ENCODE peak calls at places on chromosomes 4 and X, in ten cellular contexts. T is fibroblast of the aortic adventitia, J is hepatocyte, O is omental fat pad, Q is AG09319, W is mucosa of descending colon, I is IMR-90, B is K562, K is testis, M is MCF 10A. D is an unnamed sample.

GRCh38 chr4:41281038-41281634 is 24.4 kb downstream of the UCHL1 start:
- DNase-seq in I (peak; percentile 77), O (no peak), Q (no peak), B (peak; percentile 74), W (no peak), J (peak; percentile 84), K (peak; percentile 64), T (peak; percentile 85), M (peak; percentile 91), D (peak; percentile 77)

GRCh38 chr4:33381806-33382205 is 2661.6 kb downstream of the PCDH7 start:
- DNase-seq in O (no peak), M (peak; percentile 73), T (no peak), W (no peak), Q (no peak), K (no peak), J (peak; percentile 20), I (no peak), B (no peak), D (no peak)

GRCh38 chr4:165873298-165874071 is 448 bp downstream of the TLL1 start:
- DNase-seq in I (no peak), K (peak; percentile 47), O (no peak), M (peak; percentile 45), Q (no peak), T (peak; percentile 12), B (no peak), W (no peak), J (peak; percentile 55), D (peak; percentile 31)

GRCh38 chr4:179165339-179165738 is 1723.1 kb upstream of the AGA start:
- DNase-seq in O (no peak), Q (no peak), B (no peak), M (no peak), T (no peak), I (no peak), J (no peak), K (no peak), W (no peak), D (no peak)

GRCh38 chrX:9770319-9770718 is 4.7 kb upstream of the GPR143 start:
- DNase-seq in I (peak; percentile 8), Q (no peak), W (no peak), M (peak; percentile 13), B (no peak), J (no peak), O (no peak), T (no peak), K (no peak), D (no peak)

GRCh38 chr4:80307183-80307735 is 28.3 kb upstream of the CFAP299 start:
- DNase-seq in K (no peak), T (peak; percentile 64), J (peak; percentile 13), B (no peak), Q (no peak), O (no peak), I (peak; percentile 41), M (no peak), W (no peak), D (no peak)

GRCh38 chrX:153925739-153926593 is at the start of gene ARHGAP4:
- DNase-seq in M (no peak), O (no peak), T (no peak), I (no peak), W (peak; percentile 75), Q (no peak), J (no peak), B (peak; percentile 76), K (no peak), D (peak; percentile 68)

GRCh38 chr4:84931961-84932360 is 34.5 kb downstream of the WDFY3 start:
- DNase-seq in B (no peak), J (no peak), Q (no peak), W (no peak), K (no peak), I (no peak), T (no peak), M (no peak), O (no peak), D (no peak)

DNA sequence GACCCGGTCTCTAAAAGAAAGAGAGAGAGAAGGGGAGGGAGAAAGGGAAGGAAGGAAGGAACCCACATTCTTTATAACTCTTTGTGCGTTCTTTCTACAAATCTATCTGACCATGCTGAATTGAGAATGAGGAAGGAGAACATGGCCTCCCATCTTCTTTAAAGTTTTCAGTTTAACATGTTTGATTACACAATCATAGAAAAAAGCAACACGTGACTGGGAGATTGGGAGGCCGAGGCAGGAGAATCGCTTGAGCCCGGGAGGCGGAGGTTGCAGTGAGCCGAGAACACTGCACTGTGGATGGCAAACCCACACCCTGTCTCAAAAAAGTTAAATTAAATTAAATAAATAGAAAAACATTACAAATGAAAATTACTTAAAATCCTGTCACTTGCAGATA is 254.5 kb downstream of the RAPGEF2 start:
- DNase-seq in I (no peak), K (no peak), W (no peak), M (no peak), T (no peak), J (no peak), Q (no peak), O (no peak), B (no peak), D (no peak)
- TF ChIP-seq CTCF in I (no peak), K (no peak), W (no peak), M (no peak), T (no peak), J (no peak), Q (no peak), O (no peak), B (no peak), D (no peak)

GRCh38 chr4:164753873-164754488 is at the start of gene SMIM31:
- DNase-seq in J (no peak), I (no peak), M (no peak), W (no peak), B (no peak), K (no peak), O (no peak), T (no peak), Q (no peak), D (no peak)

GRCh38 chr4:164748375-164748774 is 5.6 kb upstream of the SMIM31 start:
- DNase-seq in O (no peak), W (no peak), K (no peak), I (peak; percentile 19), J (peak; percentile 40), M (peak; percentile 39), T (peak; percentile 50), Q (no peak), B (peak; percentile 24), D (peak; percentile 59)
- TF ChIP-seq CTCF in O (no peak), W (no peak), K (no peak), I (peak; percentile 45), J (peak; percentile 61), M (peak; percentile 41), T (peak; percentile 37), Q (peak; percentile 27), B (no peak), D (no peak)

GRCh38 chrX:110180928-110181310 is 137.0 kb downstream of the AMMECR1 start:
- DNase-seq in Q (no peak), W (no peak), O (no peak), T (peak; percentile 58), B (no peak), K (no peak), I (peak; percentile 36), J (no peak), M (peak; percentile 40), D (peak; percentile 15)

GRCh38 chrX:110182865-110183264 is 135.0 kb downstream of the AMMECR1 start:
- DNase-seq in B (peak; percentile 60), I (no peak), Q (no peak), T (no peak), W (no peak), M (no peak), O (no peak), K (no peak), J (no peak), D (no peak)

GRCh38 chrX:110180176-110180927 is 137.5 kb downstream of the AMMECR1 start:
- DNase-seq in J (peak; percentile 37), Q (no peak), T (peak; percentile 81), O (no peak), K (peak; percentile 34), M (peak; percentile 75), W (no peak), B (no peak), I (peak; percentile 84), D (no peak)

GRCh38 chrX:110182362-110182761 is 135.5 kb downstream of the AMMECR1 start:
- DNase-seq in I (peak; percentile 43), K (no peak), W (no peak), B (no peak), O (no peak), T (peak; percentile 49), Q (no peak), J (no peak), M (peak; percentile 28), D (no peak)

DNA sequence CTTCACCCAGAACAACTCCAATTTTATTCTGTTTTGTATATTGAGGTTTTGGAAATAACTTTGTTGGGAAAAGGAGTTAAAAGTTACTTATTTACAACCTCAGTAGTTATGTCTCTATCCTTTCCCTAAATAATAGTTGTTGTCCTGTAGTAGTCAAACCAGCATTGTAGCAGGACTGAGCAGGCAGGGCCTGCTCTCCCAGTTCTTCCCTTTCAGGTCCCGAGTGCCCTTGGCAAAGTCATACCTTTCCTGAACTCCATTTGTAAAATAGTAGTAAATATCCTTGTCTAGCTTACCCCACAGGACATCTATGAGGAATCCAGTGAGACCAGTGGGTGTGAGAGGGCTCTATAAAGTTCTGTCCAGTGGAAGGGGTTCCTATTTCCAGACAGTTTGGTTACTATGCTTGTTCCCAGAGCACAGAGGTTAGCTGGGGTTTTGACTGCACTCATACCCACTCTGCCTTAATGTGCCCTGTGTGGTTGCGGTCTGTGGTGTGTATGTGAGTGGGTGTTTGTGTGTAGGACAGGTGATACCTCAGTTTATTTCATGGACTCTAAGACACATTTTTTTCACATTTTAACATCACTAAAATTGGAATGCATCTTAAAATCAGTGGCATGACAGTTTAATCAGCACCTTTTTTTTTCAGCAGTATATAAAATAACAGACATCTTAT is 136.3 kb downstream of the AMMECR1 start:
- DNase-seq in T (no peak), Q (no peak), B (no peak), K (no peak), I (no peak), J (no peak), O (no peak), M (no peak), W (no peak), D (no peak)
- TF ChIP-seq CTCF in T (no peak), Q (no peak), B (no peak), K (no peak), I (no peak), J (no peak), O (no peak), M (no peak), W (no peak), D (no peak)

GRCh38 chr4:143339497-143339896 is 2.8 kb downstream of the GAB1 start:
- DNase-seq in T (no peak), I (no peak), W (no peak), J (no peak), B (no peak), M (no peak), O (no peak), K (no peak), Q (no peak), D (no peak)

GRCh38 chr4:143337600-143338287 is 1.1 kb downstream of the GAB1 start:
- DNase-seq in O (no peak), K (peak; percentile 66), M (peak; percentile 41), B (peak; percentile 67), T (peak; percentile 70), W (peak; percentile 79), J (peak; percentile 78), Q (no peak), I (peak; percentile 58), D (no peak)

GRCh38 chr4:143338313-143338712 is 1.6 kb downstream of the GAB1 start:
- DNase-seq in M (no peak), I (no peak), J (no peak), Q (no peak), T (no peak), K (no peak), W (no peak), B (no peak), O (no peak), D (no peak)

GRCh38 chr4:143336828-143337599 is at the start of gene GAB1:
- DNase-seq in Q (no peak), B (peak; percentile 85), K (peak; percentile 81), O (no peak), I (peak; percentile 80), W (peak; percentile 87), T (peak; percentile 62), M (peak; percentile 79), J (peak; percentile 92), D (peak; percentile 88)

GRCh38 chr4:143335979-143336827 is 473 bp upstream of the GAB1 start:
- DNase-seq in Q (peak; percentile 73), K (peak; percentile 91), W (peak; percentile 92), T (peak; percentile 92), O (peak; percentile 44), J (peak; percentile 90), I (peak; percentile 90), B (peak; percentile 86), M (peak; percentile 91), D (peak; percentile 74)
- TF ChIP-seq CTCF in Q (no peak), K (no peak), W (no peak), T (no peak), O (no peak), J (no peak), I (no peak), B (no peak), M (no peak), D (no peak)

D was measured in GM20000.